ENCODE peak calls at places on chromosomes 3 and 15, in nine cellular contexts. P, N, S, B, G, F, Q, A and O are unnamed samples.

GRCh38 chr3:197362086-197362485 is 63.7 kb upstream of the DLG1 start:
- DNase-seq in P (no peak), N (no peak), S (no peak), G (no peak), F (no peak), B (no peak), A (no peak), Q (no peak), O (no peak)

GRCh38 chr3:195868866-195869412 is 39.4 kb downstream of the TNK2 start:
- DNase-seq in F (no peak), N (no peak), Q (no peak), B (no peak), S (no peak), A (no peak), P (peak; percentile 57), G (no peak), O (no peak)

GRCh38 chr3:140467916-140468315 is 209.9 kb upstream of the TRIM42 start:
- DNase-seq in F (no peak), S (no peak), Q (no peak), N (no peak), P (no peak), B (no peak), G (no peak), A (peak; percentile 27), O (no peak)

GRCh38 chr15:69912116-69912515 is 185.6 kb downstream of the TLE3 start:
- DNase-seq in S (no peak), G (no peak), N (no peak), B (no peak), P (no peak), Q (no peak), F (no peak), A (no peak), O (no peak)

GRCh38 chr3:195884691-195885035 is 23.7 kb downstream of the TNK2 start:
- DNase-seq in Q (no peak), A (no peak), G (no peak), S (no peak), B (no peak), N (no peak), P (no peak), F (no peak), O (no peak)

GRCh38 chr3:124032351-124032880 is 40.5 kb upstream of the ROPN1 start:
- DNase-seq in A (peak; percentile 37), G (peak; percentile 58), N (peak; percentile 78), B (peak; percentile 36), Q (peak; percentile 78), P (peak; percentile 73), F (no peak), S (no peak), O (no peak)

GRCh38 chr15:68528891-68529290 is 49.9 kb upstream of the CORO2B start:
- DNase-seq in G (no peak), P (no peak), A (peak; percentile 90), S (no peak), N (no peak), F (no peak), Q (no peak), B (no peak), O (peak; percentile 81)

GRCh38 chr3:185059766-185060165 is 93.1 kb downstream of the C3orf70 start:
- DNase-seq in S (no peak), B (no peak), Q (no peak), G (no peak), P (no peak), N (no peak), F (no peak), A (no peak), O (no peak)

GRCh38 chr3:158731938-158732855 is at the start of gene RARRES1:
- DNase-seq in G (peak; percentile 77), A (peak; percentile 74), P (peak; percentile 80), N (peak; percentile 64), Q (peak; percentile 62), F (peak; percentile 59), B (peak; percentile 75), S (peak; percentile 67), O (peak; percentile 60)

GRCh38 chr15:77352932-77353331 is 67.0 kb downstream of the PEAK1 start:
- DNase-seq in F (no peak), Q (no peak), A (no peak), B (no peak), P (no peak), N (no peak), S (no peak), G (no peak), O (no peak)

GRCh38 chr3:8769088-8769822 is at the start of gene OXTR:
- DNase-seq in B (peak; percentile 54), N (peak; percentile 65), Q (peak; percentile 45), S (no peak), G (peak; percentile 58), F (no peak), P (peak; percentile 81), A (peak; percentile 85), O (peak; percentile 38)

DNA sequence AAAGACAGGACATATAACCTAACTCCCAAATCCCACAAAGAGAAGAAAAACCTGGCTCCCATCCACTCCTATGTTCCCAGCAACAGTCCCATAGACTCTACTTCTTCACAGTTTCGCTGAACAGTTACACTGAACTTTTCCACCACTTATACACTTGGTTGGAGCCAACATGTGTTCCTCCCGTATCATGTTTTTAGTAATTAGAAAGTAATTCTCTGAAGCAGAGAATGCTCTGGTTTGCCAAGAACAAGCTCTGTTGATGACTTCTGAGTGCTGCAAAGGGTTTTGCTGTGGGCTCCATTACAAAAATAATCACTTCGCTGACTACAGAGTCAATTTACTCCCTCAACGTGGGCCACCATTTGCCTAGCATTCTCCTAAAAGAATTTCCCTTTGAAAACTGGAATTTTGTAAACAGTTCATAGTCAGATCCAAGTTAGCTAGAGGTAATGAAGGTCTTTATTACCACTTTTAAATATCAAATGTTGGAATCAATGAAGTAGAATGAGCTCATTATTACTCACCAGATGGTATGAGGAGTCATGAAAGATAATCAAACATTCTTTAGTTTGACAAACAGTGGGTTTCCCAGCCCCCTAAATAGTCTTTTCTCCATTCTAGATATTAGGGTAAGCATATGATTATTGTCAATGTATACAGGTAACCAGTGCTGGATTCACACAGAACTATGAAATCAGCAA is 455.8 kb upstream of the THBS1 start:
- DNase-seq in A (peak; percentile 69), N (no peak), P (no peak), B (no peak), G (no peak), Q (no peak), S (no peak), F (no peak), O (no peak)
- H3K4me1 ChIP-seq in A (peaks cover 38% of the 10 kb centered on the region), N (peaks cover 18% of the 10 kb centered on the region), P (no peaks in the 10 kb centered on the region), B (peaks cover 21% of the 10 kb centered on the region), G (peaks cover 27% of the 10 kb centered on the region), Q (peaks cover 30% of the 10 kb centered on the region), S (no peaks in the 10 kb centered on the region), F (peaks cover 66% of the 10 kb centered on the region), O (peaks cover 6% of the 10 kb centered on the region)

GRCh38 chr3:31927806-31928205 is 53.3 kb downstream of the OSBPL10 start:
- DNase-seq in S (no peak), P (no peak), Q (no peak), G (no peak), B (no peak), N (no peak), F (no peak), A (no peak), O (peak; percentile 65)

GRCh38 chr3:31932990-31933389 is 48.1 kb downstream of the OSBPL10 start:
- DNase-seq in F (no peak), B (no peak), G (no peak), S (no peak), P (no peak), A (no peak), N (no peak), Q (no peak), O (no peak)

GRCh38 chr3:31926543-31926942 is 54.5 kb downstream of the OSBPL10 start:
- DNase-seq in S (no peak), A (no peak), P (no peak), Q (no peak), B (no peak), G (no peak), N (no peak), F (no peak), O (no peak)

GRCh38 chr3:31934018-31934417 is 47.0 kb downstream of the OSBPL10 start:
- DNase-seq in Q (no peak), N (no peak), P (no peak), F (no peak), S (no peak), G (no peak), B (no peak), A (peak; percentile 36), O (no peak)

GRCh38 chr3:31929826-31930502 is 51.1 kb downstream of the OSBPL10 start:
- DNase-seq in F (no peak), B (no peak), A (no peak), N (no peak), P (no peak), S (no peak), Q (no peak), G (no peak), O (no peak)
- H3K4me1 ChIP-seq in F (peaks cover 3% of the 10 kb centered on the region), B (peaks cover 4% of the 10 kb centered on the region), A (no peaks in the 10 kb centered on the region), N (no peaks in the 10 kb centered on the region), P (no peaks in the 10 kb centered on the region), S (no peaks in the 10 kb centered on the region), Q (peaks cover 9% of the 10 kb centered on the region), G (peaks cover 9% of the 10 kb centered on the region), O (no peaks in the 10 kb centered on the region)

DNA sequence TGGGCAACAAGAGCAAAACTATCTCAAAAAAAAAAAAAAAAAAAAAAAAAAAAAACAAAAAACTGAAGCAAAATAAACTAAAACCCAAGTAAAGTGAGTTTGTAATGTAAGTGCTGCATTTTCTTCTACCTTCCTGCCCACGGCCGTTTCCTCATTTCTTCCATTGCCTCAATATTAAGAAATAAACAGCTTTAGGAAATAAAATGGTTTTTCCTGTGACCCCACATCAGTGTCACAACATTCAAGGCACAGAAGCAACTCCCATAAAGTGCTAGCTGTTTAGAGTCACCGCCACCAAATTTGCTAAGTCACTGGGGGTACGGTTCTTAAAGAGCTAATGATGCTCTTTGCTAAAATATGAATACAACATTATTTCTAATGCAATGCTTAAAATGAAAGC is 3.3 kb downstream of the PKM start:
- DNase-seq in B (no peak), G (no peak), N (no peak), F (no peak), A (no peak), S (no peak), P (no peak), Q (no peak), O (no peak)
- H3K4me1 ChIP-seq in B (peaks cover 44% of the 10 kb centered on the region), G (peaks cover 93% of the 10 kb centered on the region), N (peaks cover 38% of the 10 kb centered on the region), F (peaks cover 55% of the 10 kb centered on the region), A (peaks cover 10% of the 10 kb centered on the region), S (no peaks in the 10 kb centered on the region), P (peaks cover 69% of the 10 kb centered on the region), Q (peaks cover 58% of the 10 kb centered on the region), O (peaks cover 13% of the 10 kb centered on the region)

GRCh38 chr3:183579967-183580720 is 24.6 kb upstream of the KLHL6 start:
- DNase-seq in N (no peak), G (peak; percentile 30), A (no peak), B (no peak), S (no peak), F (no peak), P (no peak), Q (peak; percentile 55), O (peak; percentile 61)

GRCh38 chr3:183577336-183577735 is 21.8 kb upstream of the KLHL6 start:
- DNase-seq in G (no peak), Q (no peak), A (no peak), P (no peak), F (no peak), B (no peak), S (no peak), N (no peak), O (no peak)

GRCh38 chr3:183578179-183578578 is 22.7 kb upstream of the KLHL6 start:
- DNase-seq in G (no peak), F (no peak), A (no peak), N (no peak), B (no peak), S (no peak), Q (no peak), P (no peak), O (no peak)

GRCh38 chr3:183572935-183573334 is 17.4 kb upstream of the KLHL6 start:
- DNase-seq in N (no peak), A (no peak), F (no peak), Q (no peak), B (no peak), G (no peak), P (no peak), S (no peak), O (no peak)

GRCh38 chr3:183576487-183577107 is 21.1 kb upstream of the KLHL6 start:
- DNase-seq in N (peak; percentile 85), A (peak; percentile 7), B (no peak), G (no peak), Q (no peak), P (no peak), F (no peak), S (no peak), O (no peak)
- H3K4me1 ChIP-seq in N (peaks cover 9% of the 10 kb centered on the region), A (no peaks in the 10 kb centered on the region), B (no peaks in the 10 kb centered on the region), G (peaks cover 28% of the 10 kb centered on the region), Q (peaks cover 19% of the 10 kb centered on the region), P (peaks cover 14% of the 10 kb centered on the region), F (no peaks in the 10 kb centered on the region), S (no peaks in the 10 kb centered on the region), O (no peaks in the 10 kb centered on the region)